ENCODE peak calls at places on chromosomes 7 and 10, in eight cellular contexts. R, Q, V, M, H, N, D and F are unnamed samples.

GRCh38 chr7:157881062-157881771 is 544.4 kb downstream of the DNAJB6 start:
- DNase-seq in V (no peak), N (no peak), Q (no peak), R (no peak), D (no peak), H (no peak), M (no peak), F (no peak)

GRCh38 chr7:15972767-15973362 is 286.4 kb upstream of the MEOX2 start:
- DNase-seq in N (no peak), H (no peak), V (peak; percentile 42), D (no peak), M (peak; percentile 45), R (peak; percentile 29), Q (peak; percentile 41), F (peak; percentile 14)

GRCh38 chr7:20598479-20599419 is 16.7 kb upstream of the ABCB5 start:
- DNase-seq in N (no peak), D (peak; percentile 9), H (no peak), M (peak; percentile 81), R (peak; percentile 71), V (no peak), Q (peak; percentile 67), F (no peak)

GRCh38 chr10:48744587-48744986 is 59.9 kb downstream of the WDFY4 start:
- DNase-seq in D (no peak), V (no peak), N (no peak), H (no peak), M (no peak), R (no peak), Q (no peak), F (no peak)

GRCh38 chr7:17665029-17665428 is 275.3 kb downstream of the SNX13 start:
- DNase-seq in V (no peak), R (no peak), D (no peak), H (no peak), Q (no peak), N (no peak), M (no peak), F (no peak)

GRCh38 chr10:114372179-114372578 is 32.1 kb downstream of the AFAP1L2 start:
- DNase-seq in H (no peak), V (no peak), Q (no peak), M (no peak), R (no peak), N (no peak), D (no peak), F (no peak)

GRCh38 chr7:84389242-84389641 is 194.7 kb upstream of the SEMA3A start:
- DNase-seq in M (no peak), N (no peak), Q (no peak), V (no peak), H (no peak), D (no peak), R (no peak), F (no peak)

GRCh38 chr7:155980841-155981240 is 168.6 kb upstream of the SHH start:
- DNase-seq in M (no peak), V (no peak), D (no peak), R (no peak), N (no peak), H (no peak), Q (no peak), F (no peak)

GRCh38 chr10:77960829-77961329 is 34.3 kb upstream of the DLG5 start:
- DNase-seq in H (no peak), D (no peak), N (no peak), M (no peak), R (no peak), V (no peak), Q (no peak), F (no peak)

DNA sequence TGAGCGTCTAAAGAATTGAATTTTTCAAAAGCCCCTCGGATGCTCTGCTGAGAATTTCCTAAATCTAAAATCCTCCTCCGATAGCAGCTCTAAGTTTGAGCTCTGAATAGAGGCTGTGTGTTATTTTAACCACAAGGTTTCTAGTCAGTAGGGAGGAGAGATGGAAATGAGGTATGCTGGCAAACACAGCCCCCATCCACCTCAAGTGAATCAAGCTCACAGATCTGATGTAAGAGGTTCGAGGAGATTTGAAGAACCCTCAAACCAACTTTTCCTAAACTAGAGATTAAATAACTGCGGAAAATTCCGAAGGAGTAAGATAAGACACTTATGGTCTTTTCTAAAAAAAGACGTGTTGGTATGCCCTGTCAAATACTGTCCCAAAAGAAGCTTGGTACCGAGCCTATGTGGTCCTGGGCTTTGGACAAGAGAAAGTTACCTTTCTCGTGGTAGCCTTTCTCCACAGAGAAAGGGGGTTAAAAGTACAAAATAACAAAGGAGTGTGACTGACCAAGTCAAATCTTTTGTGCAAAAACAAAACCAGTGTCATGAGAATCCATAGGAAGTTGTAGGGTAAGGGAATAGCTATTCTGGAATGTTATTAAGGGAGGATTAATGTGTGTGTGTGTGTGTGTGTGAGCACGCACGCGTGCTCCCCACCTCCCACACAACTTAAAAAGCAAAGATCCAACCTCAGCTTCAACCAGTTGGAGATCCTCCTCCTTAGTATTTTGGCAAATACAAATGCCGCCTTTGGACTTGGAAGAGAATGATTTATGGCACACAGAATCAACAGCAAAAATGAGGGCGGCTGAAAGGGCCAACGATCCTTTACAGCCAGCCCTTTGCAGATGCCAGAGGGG is 56.2 kb upstream of the JCAD start:
- DNase-seq in H (no peak), M (no peak), V (no peak), R (peak; percentile 23), Q (peak; percentile 28), N (no peak), D (no peak), F (no peak)
- H3K4me3 ChIP-seq in H (peak overlapping the region; percentile 69), M (no peak overlapping the region), V (peak overlapping the region; percentile 28), R (no peak overlapping the region), Q (peak overlapping the region; percentile 6), N (no peak overlapping the region), D (no peak overlapping the region), F (no peak overlapping the region)

DNA sequence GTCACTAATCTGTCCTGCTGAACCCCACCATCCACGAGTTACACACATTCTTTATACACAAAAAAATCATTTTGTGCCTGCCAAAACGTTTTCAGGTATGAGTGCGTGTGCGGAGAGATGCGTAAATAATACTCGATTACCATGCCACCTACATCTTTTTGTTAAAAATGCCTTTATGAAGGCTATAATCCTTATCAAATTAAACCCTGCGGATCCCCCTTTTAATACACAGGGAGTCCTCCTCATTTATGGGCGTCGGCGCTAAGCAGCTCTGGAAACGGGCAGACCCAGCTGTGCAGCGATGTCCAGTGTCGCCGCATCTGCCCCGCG is 130.2 kb downstream of the SPAG6 start:
- DNase-seq in D (no peak), N (no peak), R (no peak), V (no peak), M (no peak), H (no peak), Q (no peak), F (no peak)
- H3K4me3 ChIP-seq in D (peak overlapping the region; percentile 38), N (peak overlapping the region; percentile 50), R (peak overlapping the region; percentile 4), V (no peak overlapping the region), M (peak overlapping the region; percentile 32), H (peak overlapping the region; percentile 47), Q (peak overlapping the region; percentile 67), F (peak overlapping the region; percentile 44)

DNA sequence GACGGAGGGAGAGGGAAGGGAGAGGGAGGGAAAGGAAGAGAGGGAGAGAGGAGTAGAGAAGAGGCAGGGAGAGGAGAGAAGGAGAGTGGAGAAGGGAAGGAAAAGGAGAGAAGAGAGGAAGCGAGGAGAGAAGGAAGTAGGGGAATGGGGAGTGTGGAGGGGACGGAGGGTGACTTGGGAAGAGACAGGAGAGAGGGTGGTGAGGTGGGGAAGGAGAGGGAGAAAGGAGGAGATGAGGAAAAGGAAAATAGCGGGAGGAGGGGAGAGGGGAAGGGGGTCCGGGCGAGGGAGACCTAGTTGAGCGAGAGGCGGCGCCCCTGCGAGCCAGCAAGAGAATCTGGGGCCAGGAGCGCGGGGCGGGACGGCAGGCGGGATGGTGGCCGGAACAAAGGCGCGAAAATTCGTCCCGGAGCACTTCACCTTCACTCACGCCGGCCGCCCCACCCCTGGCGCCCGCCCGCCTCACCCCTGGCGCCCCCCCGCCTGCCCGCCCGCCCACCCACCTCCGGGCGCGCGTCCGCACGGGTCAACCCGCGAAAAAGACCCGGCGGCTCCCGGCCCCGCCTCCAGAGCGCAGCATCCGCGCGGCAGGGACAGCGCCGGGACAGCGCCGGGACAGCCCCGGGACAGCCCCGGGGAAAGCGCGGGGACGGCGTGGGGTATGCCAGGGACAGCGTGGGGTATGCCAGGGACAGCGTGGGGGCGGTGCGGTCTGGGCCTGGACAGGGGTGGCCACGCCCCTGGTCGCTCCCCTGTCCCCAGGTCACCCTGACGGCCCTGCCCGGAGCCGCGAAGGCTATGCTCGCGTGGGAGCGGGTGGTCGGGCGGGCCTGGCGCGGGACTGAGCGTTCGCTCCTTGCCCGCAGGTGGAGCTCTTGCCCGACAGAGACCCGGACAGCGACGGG is 4.2 kb downstream of the VSTM2A start:
- DNase-seq in Q (no peak), R (no peak), M (no peak), H (peak; percentile 30), N (no peak), V (no peak), D (no peak), F (no peak)
- H3K4me3 ChIP-seq in Q (no peak overlapping the region), R (no peak overlapping the region), M (no peak overlapping the region), H (no peak overlapping the region), N (no peak overlapping the region), V (no peak overlapping the region), D (no peak overlapping the region), F (peak overlapping the region; percentile 19)

DNA sequence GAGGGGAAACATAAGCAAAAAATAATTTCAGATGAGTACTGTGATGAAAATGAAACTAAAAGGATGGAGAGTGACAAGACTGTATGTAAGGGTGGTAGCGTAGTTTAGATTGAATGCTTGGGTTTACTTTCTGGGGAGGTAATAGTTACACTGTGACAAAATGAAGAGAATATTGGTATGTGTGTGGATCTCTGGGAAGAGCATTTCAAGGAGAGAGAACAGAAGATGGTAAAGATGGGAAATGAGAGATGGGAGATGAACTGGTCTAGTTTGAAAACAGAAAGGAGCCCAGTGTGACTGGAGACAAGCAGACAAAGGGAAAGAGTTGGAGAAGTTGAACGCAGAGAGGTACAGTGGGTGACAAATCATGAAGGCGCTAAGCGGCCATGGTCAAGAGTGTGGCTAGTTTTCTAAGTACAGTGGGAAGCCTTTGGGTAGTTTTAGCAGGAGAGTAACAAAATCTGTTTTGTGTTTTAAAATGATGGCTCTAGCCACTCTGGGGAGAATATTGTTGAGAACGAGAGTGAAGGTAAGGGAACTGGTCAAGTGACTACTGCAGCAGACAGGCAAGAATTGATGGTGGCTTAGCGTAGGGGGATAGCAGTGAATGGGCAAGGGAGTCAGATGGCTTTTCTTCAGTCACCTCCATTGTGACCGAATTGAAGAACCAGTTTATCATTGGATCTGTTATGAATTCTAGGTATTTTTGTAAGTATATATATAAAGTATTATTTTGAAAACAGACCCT is 22.6 kb downstream of the PALS2 start:
- DNase-seq in R (no peak), D (no peak), N (no peak), H (no peak), V (no peak), Q (no peak), M (no peak), F (no peak)
- H3K4me3 ChIP-seq in R (no peak overlapping the region), D (no peak overlapping the region), N (no peak overlapping the region), H (no peak overlapping the region), V (no peak overlapping the region), Q (no peak overlapping the region), M (peak overlapping the region; percentile 18), F (no peak overlapping the region)

DNA sequence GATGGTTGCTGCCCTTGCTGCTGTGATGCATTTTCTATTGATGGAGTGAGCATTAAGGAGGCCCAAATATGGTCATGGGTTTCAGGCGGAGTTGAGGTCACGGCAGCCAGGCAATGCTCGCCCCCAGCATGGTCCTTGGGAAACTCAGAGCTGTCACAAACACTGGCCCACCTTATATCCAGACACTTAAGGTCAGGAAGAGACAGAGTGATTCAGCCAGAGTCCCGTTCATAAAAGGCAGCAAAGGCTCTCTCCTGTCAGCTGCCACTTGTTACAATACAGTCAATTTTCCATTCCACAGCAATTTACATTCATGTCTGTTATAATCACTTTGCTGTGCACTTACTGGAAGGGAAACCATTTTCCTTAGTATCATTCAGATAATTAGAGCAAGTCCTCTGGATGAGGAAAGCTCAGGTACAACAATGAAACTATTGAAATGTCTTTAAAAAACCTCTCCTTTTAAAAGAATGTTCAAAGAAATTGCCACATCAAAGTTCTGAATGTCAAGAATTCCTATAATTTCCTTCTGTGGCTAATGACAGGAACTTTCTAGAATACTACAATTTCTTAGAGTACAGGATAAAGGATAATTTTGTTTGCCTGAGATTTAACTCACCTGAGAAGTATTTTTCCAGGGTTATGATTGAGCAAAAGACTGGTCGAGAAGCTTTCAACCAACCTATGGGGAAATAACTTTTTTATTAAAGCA is 14.8 kb upstream of the ANKRD1 start:
- DNase-seq in Q (no peak), H (no peak), M (peak; percentile 28), V (no peak), D (no peak), N (no peak), R (peak; percentile 19), F (no peak)
- H3K4me3 ChIP-seq in Q (no peak overlapping the region), H (no peak overlapping the region), M (no peak overlapping the region), V (no peak overlapping the region), D (no peak overlapping the region), N (no peak overlapping the region), R (no peak overlapping the region), F (no peak overlapping the region)